ENCODE peak calls at places on chromosome 15, in five cellular contexts. One of them, this sample, is unnamed.

GRCh38 chr15:74384566-74385441 is 17.4 kb upstream of the CYP11A1 start:
- DNase-seq in iris pigment epithelial cell: peak
- DNase-seq in NCI-H1105: no peak
- DNase-seq in COR-L47: no peak
- DNase-seq in left ventricle myocardium superior: no peak
- DNase-seq in this sample: no peak

GRCh38 chr15:98154863-98155262 is 194.4 kb downstream of the ARRDC4 start:
- DNase-seq in iris pigment epithelial cell: peak
- DNase-seq in NCI-H1105: no peak
- DNase-seq in COR-L47: no peak
- DNase-seq in left ventricle myocardium superior: no peak
- DNase-seq in this sample: no peak

GRCh38 chr15:52021128-52021671 is 2.2 kb downstream of the MAPK6 start:
- DNase-seq in iris pigment epithelial cell: peak
- DNase-seq in NCI-H1105: no peak
- DNase-seq in COR-L47: no peak
- DNase-seq in left ventricle myocardium superior: no peak
- DNase-seq in this sample: peak

GRCh38 chr15:59313703-59314332 is 58.9 kb downstream of the MYO1E start:
- DNase-seq in iris pigment epithelial cell: peak
- DNase-seq in NCI-H1105: peak
- DNase-seq in COR-L47: peak
- DNase-seq in left ventricle myocardium superior: peak
- DNase-seq in this sample: peak

GRCh38 chr15:90086868-90087268 is 15.4 kb downstream of the IDH2 start:
- DNase-seq in iris pigment epithelial cell: peak
- DNase-seq in NCI-H1105: no peak
- DNase-seq in COR-L47: peak
- DNase-seq in left ventricle myocardium superior: peak
- DNase-seq in this sample: no peak

GRCh38 chr15:39495871-39496459 is 84.9 kb upstream of the THBS1 start:
- DNase-seq in iris pigment epithelial cell: peak
- DNase-seq in NCI-H1105: no peak
- DNase-seq in COR-L47: no peak
- DNase-seq in left ventricle myocardium superior: no peak
- DNase-seq in this sample: no peak

GRCh38 chr15:48962662-48963523 is 826 bp downstream of the SHC4 start:
- DNase-seq in iris pigment epithelial cell: peak
- DNase-seq in NCI-H1105: no peak
- DNase-seq in COR-L47: peak
- DNase-seq in left ventricle myocardium superior: peak
- DNase-seq in this sample: peak

GRCh38 chr15:27250223-27250622 is 279.2 kb downstream of the GABRG3 start:
- DNase-seq in iris pigment epithelial cell: no peak
- DNase-seq in NCI-H1105: no peak
- DNase-seq in COR-L47: peak
- DNase-seq in left ventricle myocardium superior: no peak
- DNase-seq in this sample: no peak

GRCh38 chr15:78909791-78910228 is 35.0 kb downstream of the CTSH start:
- DNase-seq in iris pigment epithelial cell: peak
- DNase-seq in NCI-H1105: no peak
- DNase-seq in COR-L47: peak
- DNase-seq in left ventricle myocardium superior: no peak
- DNase-seq in this sample: no peak

GRCh38 chr15:37133619-37134018 is 33.3 kb upstream of the MEIS2 start:
- DNase-seq in iris pigment epithelial cell: peak
- DNase-seq in NCI-H1105: no peak
- DNase-seq in COR-L47: peak
- DNase-seq in left ventricle myocardium superior: no peak
- DNase-seq in this sample: no peak

GRCh38 chr15:77028451-77029165 is 33.7 kb downstream of the PSTPIP1 start:
- DNase-seq in iris pigment epithelial cell: no peak
- DNase-seq in NCI-H1105: no peak
- DNase-seq in COR-L47: no peak
- DNase-seq in left ventricle myocardium superior: peak
- DNase-seq in this sample: no peak

GRCh38 chr15:40063563-40064011 is 24.6 kb upstream of the SRP14 start:
- DNase-seq in iris pigment epithelial cell: peak
- DNase-seq in NCI-H1105: no peak
- DNase-seq in COR-L47: no peak
- DNase-seq in left ventricle myocardium superior: no peak
- DNase-seq in this sample: peak

GRCh38 chr15:56964182-56964581 is 45.7 kb downstream of the TCF12 start:
- DNase-seq in iris pigment epithelial cell: peak
- DNase-seq in NCI-H1105: no peak
- DNase-seq in COR-L47: no peak
- DNase-seq in left ventricle myocardium superior: no peak
- DNase-seq in this sample: no peak

This sample was measured in right cardiac atrium.